ENCODE peak calls at places on chromosomes 7 and 10, in five cellular contexts. T is CD8-positive, alpha-beta T cell; F is NCI-H510A treated with DMSO at 0.1 percent for 48 hours; Y is C1 segment of cervical spinal cord; Z is adipocyte. S is an unnamed sample.

GRCh38 chr10:59971915-59972314 is 65.6 kb upstream of the CCDC6 start:
- DNase-seq in Z (peak), Y (no peak), T (no peak), F (peak), S (peak)

GRCh38 chr10:77363197-77363596 is 274.4 kb downstream of the KCNMA1 start:
- DNase-seq in F (no peak), Z (no peak), T (no peak), Y (no peak), S (no peak)

GRCh38 chr7:132410385-132410784 is 165.9 kb downstream of the PLXNA4 start:
- DNase-seq in Z (no peak), F (no peak), Y (no peak), T (no peak), S (peak)

GRCh38 chr7:2612445-2613112 is 19.2 kb upstream of the TTYH3 start:
- DNase-seq in T (no peak), Y (no peak), F (no peak), Z (no peak), S (no peak)

GRCh38 chr10:68247931-68248330 is 16.0 kb upstream of the ATOH7 start:
- DNase-seq in Z (no peak), F (no peak), Y (no peak), T (no peak), S (no peak)

GRCh38 chr10:5965266-5965665 is 12.1 kb downstream of the IL15RA start:
- DNase-seq in T (no peak), F (no peak), Y (no peak), Z (no peak), S (no peak)

GRCh38 chr10:26697922-26698608 is 564 bp downstream of the PDSS1 start:
- DNase-seq in F (no peak), Y (no peak), T (no peak), Z (peak), S (peak)

GRCh38 chr10:102721954-102722353 is 7.5 kb downstream of the SFXN2 start:
- DNase-seq in T (no peak), Y (no peak), F (no peak), Z (no peak), S (no peak)

GRCh38 chr7:33076737-33077136 is 14.2 kb upstream of the NT5C3A start:
- DNase-seq in Y (no peak), F (no peak), T (no peak), Z (no peak), S (no peak)

GRCh38 chr10:3294919-3295318 is 122.3 kb upstream of the PITRM1 start:
- DNase-seq in Y (no peak), F (no peak), T (no peak), Z (no peak), S (no peak)

GRCh38 chr7:112484671-112485097 is 3.9 kb downstream of the LSMEM1 start:
- DNase-seq in T (no peak), Z (peak), F (no peak), Y (no peak), S (peak)

GRCh38 chr10:49184642-49185111 is 3.5 kb downstream of the TMEM273 start:
- DNase-seq in Y (no peak), T (no peak), Z (no peak), F (no peak), S (no peak)

GRCh38 chr7:97043281-97043680 is 18.6 kb upstream of the DLX5 start:
- DNase-seq in T (no peak), Z (no peak), F (no peak), Y (no peak), S (peak)

GRCh38 chr7:156111-157007 is 36.0 kb upstream of the FAM20C start:
- DNase-seq in Y (no peak), F (no peak), T (no peak), Z (no peak), S (no peak)

GRCh38 chr10:311901-312665 is 176.8 kb downstream of the ZMYND11 start:
- DNase-seq in F (no peak), Y (no peak), Z (no peak), T (no peak), S (no peak)